ENCODE peak calls at places on chromosomes 4 and X, in six cellular contexts. M, F, J, Z, S and H are unnamed samples.

GRCh38 chr4:173121044-173121685 is 47.4 kb upstream of the GALNT7 start:
- DNase-seq in Z (peak), F (peak), S (peak), M (no peak), J (no peak), H (peak)

GRCh38 chr4:147943159-147943638 is 211.3 kb downstream of the ARHGAP10 start:
- DNase-seq in F (no peak), J (no peak), S (no peak), Z (peak), M (no peak), H (no peak)

GRCh38 chr4:88705805-88706518 is 8.3 kb upstream of the NAP1L5 start:
- DNase-seq in S (no peak), Z (no peak), J (peak), F (no peak), M (no peak), H (no peak)

GRCh38 chrX:119121341-119121740 is 6.3 kb downstream of the KIAA1210 start:
- DNase-seq in F (no peak), J (peak), M (no peak), S (no peak), Z (no peak), H (peak)

GRCh38 chr4:17166954-17167353 is 268.5 kb upstream of the LDB2 start:
- DNase-seq in F (no peak), M (no peak), S (no peak), J (no peak), Z (no peak), H (no peak)

GRCh38 chr4:1369091-1369450 is 22.1 kb downstream of the UVSSA start:
- DNase-seq in F (no peak), M (no peak), Z (no peak), S (no peak), J (no peak), H (no peak)

GRCh38 chr4:6275898-6276563 is 6.4 kb downstream of the WFS1 start:
- DNase-seq in M (no peak), Z (no peak), J (no peak), S (no peak), F (no peak), H (no peak)

GRCh38 chr4:22515888-22516541 is at the start of gene ADGRA3:
- DNase-seq in J (no peak), Z (peak), S (peak), M (no peak), F (peak), H (no peak)

GRCh38 chr4:67051000-67051789 is 494.1 kb downstream of the CENPC start:
- DNase-seq in S (no peak), J (no peak), Z (no peak), F (no peak), M (no peak), H (no peak)

GRCh38 chrX:152640039-152640818 is 2.5 kb downstream of the GABRQ start:
- DNase-seq in J (no peak), Z (no peak), S (no peak), M (no peak), F (no peak), H (no peak)

GRCh38 chrX:85851418-85851817 is 195.9 kb downstream of the CHM start:
- DNase-seq in S (peak), F (peak), J (no peak), Z (peak), M (peak), H (no peak)

GRCh38 chrX:9164086-9164485 is 130.2 kb upstream of the FAM9B start:
- DNase-seq in F (no peak), J (no peak), M (no peak), Z (no peak), S (no peak), H (no peak)

GRCh38 chrX:267771-268261 is 13.4 kb upstream of the PLCXD1 start:
- DNase-seq in F (no peak), M (no peak), Z (no peak), S (no peak), J (no peak), H (no peak)

GRCh38 chr4:70838972-70839536 is 636 bp downstream of the GRSF1 start:
- DNase-seq in M (no peak), F (peak), Z (peak), S (peak), J (no peak), H (peak)

GRCh38 chr4:152090543-152090942 is 329.7 kb upstream of the GATB start:
- DNase-seq in J (no peak), Z (no peak), F (no peak), M (no peak), S (no peak), H (no peak)

GRCh38 chr4:123832173-123833026 is 435.8 kb downstream of the SPRY1 start:
- DNase-seq in Z (no peak), F (no peak), S (no peak), M (no peak), J (peak), H (peak)

GRCh38 chrX:23952984-23953907 is 45.4 kb downstream of the CXorf58 start:
- DNase-seq in F (peak), S (peak), J (no peak), M (no peak), Z (peak), H (no peak)

GRCh38 chr4:174120446-174121142 is 162.9 kb downstream of the FBXO8 start:
- DNase-seq in S (peak), J (peak), F (peak), M (peak), Z (peak), H (peak)

GRCh38 chr4:80461412-80461811 is 125.9 kb downstream of the CFAP299 start:
- DNase-seq in J (no peak), S (no peak), Z (no peak), F (no peak), M (no peak), H (no peak)

GRCh38 chr4:74659576-74660411 is 134.5 kb downstream of the BTC start:
- DNase-seq in M (peak), Z (no peak), F (no peak), S (peak), J (peak), H (peak)

GRCh38 chr4:181301735-181302380 is 941.3 kb upstream of the TENM3 start:
- DNase-seq in F (peak), S (peak), J (no peak), M (peak), Z (peak), H (no peak)

GRCh38 chrX:72023071-72023470 is 108.6 kb downstream of the RTL5 start:
- DNase-seq in M (no peak), J (no peak), S (no peak), F (no peak), Z (no peak), H (no peak)

GRCh38 chr4:106095408-106095807 is 200.1 kb downstream of the NPNT start:
- DNase-seq in M (no peak), J (no peak), Z (no peak), F (no peak), S (no peak), H (no peak)

GRCh38 chr4:53804719-53805118 is 213.4 kb upstream of the LNX1 start:
- DNase-seq in Z (peak), S (peak), M (peak), F (peak), J (no peak), H (no peak)

GRCh38 chr4:153153339-153153851 is 50.8 kb upstream of the TRIM2 start:
- DNase-seq in J (no peak), F (peak), Z (peak), S (peak), M (no peak), H (no peak)

GRCh38 chr4:107736924-107737448 is 17.0 kb upstream of the PAPSS1 start:
- DNase-seq in Z (peak), F (peak), S (peak), J (no peak), M (peak), H (no peak)

GRCh38 chrX:151814767-151815166 is 80.2 kb downstream of the CNGA2 start:
- DNase-seq in F (no peak), Z (no peak), J (no peak), S (no peak), M (no peak), H (no peak)

GRCh38 chr4:40055379-40055872 is 1.2 kb upstream of the N4BP2 start:
- DNase-seq in J (no peak), Z (peak), F (no peak), M (no peak), S (no peak), H (no peak)

GRCh38 chrX:19272452-19272851 is 71.3 kb upstream of the PDHA1 start:
- DNase-seq in Z (no peak), S (no peak), M (no peak), J (no peak), F (no peak), H (no peak)

GRCh38 chr4:128345650-128346049 is 58.0 kb upstream of the PGRMC2 start:
- DNase-seq in S (no peak), F (no peak), Z (no peak), M (no peak), J (no peak), H (no peak)

GRCh38 chrX:155888139-155888538 is 7.0 kb downstream of the VAMP7 start:
- DNase-seq in S (peak), F (no peak), Z (no peak), M (peak), J (peak), H (peak)

GRCh38 chr4:173051697-173052096 is 116.9 kb upstream of the GALNT7 start:
- DNase-seq in F (no peak), M (no peak), S (no peak), Z (no peak), J (no peak), H (no peak)

GRCh38 chrX:96611619-96612362 is 72.9 kb upstream of the DIAPH2 start:
- DNase-seq in S (no peak), Z (no peak), F (peak), J (no peak), M (no peak), H (no peak)

DNA sequence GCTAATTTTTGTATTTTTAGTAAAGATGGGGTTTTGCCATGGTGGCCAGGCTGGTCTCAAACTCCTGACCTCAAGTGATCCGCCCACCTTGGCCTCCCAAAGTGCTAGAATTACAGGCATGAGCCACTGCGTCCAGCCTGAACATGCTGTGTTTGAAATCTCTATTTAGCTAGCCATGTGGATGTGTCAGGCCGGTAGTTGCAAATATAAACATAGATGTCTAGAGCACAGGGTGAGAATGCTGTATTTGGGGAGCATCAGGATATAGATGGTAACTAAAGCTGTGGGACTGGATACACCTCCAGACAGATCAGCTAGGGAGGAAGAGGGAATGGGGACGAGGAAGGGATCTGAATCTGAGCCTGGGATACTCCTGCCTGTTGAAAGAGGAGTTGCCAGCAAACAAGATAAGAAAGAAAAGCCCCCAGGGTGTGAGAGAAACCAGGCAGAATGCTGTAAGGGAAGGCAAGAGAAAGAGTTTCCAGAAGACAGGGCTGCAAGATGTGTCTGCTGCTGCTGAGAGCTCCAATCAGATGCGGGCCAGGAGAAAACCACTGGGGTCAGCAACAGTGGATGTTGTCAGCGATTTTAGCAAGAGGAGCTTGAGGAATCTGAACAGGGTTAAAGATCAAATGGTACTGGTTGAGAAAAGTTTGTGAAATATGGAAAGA is 177.4 kb downstream of the PALLD start:
- DNase-seq in J (no peak), F (no peak), Z (no peak), S (no peak), M (no peak), H (no peak)
- TF ChIP-seq CTCF in J (no peak), F (no peak), Z (no peak), S (no peak), M (no peak), H (no peak)

DNA sequence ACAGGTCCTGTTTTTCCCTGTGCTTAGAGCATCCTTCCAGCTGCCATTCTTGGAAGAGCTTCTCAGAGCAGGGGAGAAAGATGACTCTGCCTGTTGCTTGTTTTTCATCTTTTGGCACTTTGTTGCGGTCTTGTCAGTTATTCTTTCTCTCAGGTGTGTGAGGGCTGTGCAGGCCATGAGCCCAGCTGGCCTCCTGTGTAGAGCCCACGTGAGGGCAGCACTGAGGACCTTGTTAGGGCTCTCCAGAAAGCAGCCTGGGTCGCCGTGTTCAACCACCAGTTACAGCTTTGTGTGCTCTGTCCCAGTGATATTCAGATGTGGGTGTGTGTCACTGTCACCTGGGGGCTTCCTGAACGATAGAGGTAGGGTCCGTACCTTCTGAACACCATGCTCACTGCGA is 52.8 kb downstream of the NOP14 start:
- DNase-seq in J (no peak), Z (no peak), M (no peak), S (no peak), F (peak), H (no peak)
- TF ChIP-seq CTCF in J (peak), Z (no peak), M (no peak), S (no peak), F (peak), H (no peak)

GRCh38 chrX:134255555-134255954 is 18.6 kb downstream of the CCDC160 start:
- DNase-seq in M (no peak), S (no peak), Z (no peak), J (no peak), F (no peak), H (no peak)

GRCh38 chrX:134258202-134258601 is 21.2 kb downstream of the CCDC160 start:
- DNase-seq in F (no peak), M (no peak), S (no peak), J (no peak), Z (no peak), H (no peak)

GRCh38 chrX:134251241-134251640 is 14.3 kb downstream of the CCDC160 start:
- DNase-seq in S (no peak), M (no peak), Z (no peak), F (no peak), J (no peak), H (no peak)

GRCh38 chrX:134254511-134254910 is 17.5 kb downstream of the CCDC160 start:
- DNase-seq in M (no peak), Z (no peak), J (no peak), S (no peak), F (no peak), H (no peak)

GRCh38 chrX:134256684-134257083 is 19.7 kb downstream of the CCDC160 start:
- DNase-seq in S (no peak), M (no peak), J (no peak), F (no peak), Z (no peak), H (no peak)
- TF ChIP-seq CTCF in S (no peak), M (no peak), J (no peak), F (peak), Z (no peak), H (no peak)

GRCh38 chrX:136189222-136189621 is 41.9 kb downstream of the FHL1 start:
- DNase-seq in S (no peak), M (no peak), Z (no peak), J (no peak), F (no peak), H (no peak)
- TF ChIP-seq CTCF in S (no peak), M (no peak), Z (no peak), J (no peak), F (no peak), H (no peak)

GRCh38 chrX:131729295-131729694 is 185.4 kb downstream of the OR13H1 start:
- DNase-seq in M (no peak), J (no peak), Z (peak), F (no peak), S (no peak), H (no peak)
- TF ChIP-seq CTCF in M (no peak), J (no peak), Z (peak), F (no peak), S (no peak), H (peak)

GRCh38 chrX:10681167-10681566 is 60.8 kb upstream of the MID1 start:
- DNase-seq in M (no peak), J (no peak), S (no peak), Z (no peak), F (no peak), H (no peak)

GRCh38 chrX:10679387-10679786 is 59.0 kb upstream of the MID1 start:
- DNase-seq in S (no peak), Z (no peak), F (no peak), J (no peak), M (no peak), H (no peak)

GRCh38 chrX:10676239-10676971 is 56.0 kb upstream of the MID1 start:
- DNase-seq in Z (no peak), J (no peak), S (no peak), M (no peak), F (peak), H (no peak)

DNA sequence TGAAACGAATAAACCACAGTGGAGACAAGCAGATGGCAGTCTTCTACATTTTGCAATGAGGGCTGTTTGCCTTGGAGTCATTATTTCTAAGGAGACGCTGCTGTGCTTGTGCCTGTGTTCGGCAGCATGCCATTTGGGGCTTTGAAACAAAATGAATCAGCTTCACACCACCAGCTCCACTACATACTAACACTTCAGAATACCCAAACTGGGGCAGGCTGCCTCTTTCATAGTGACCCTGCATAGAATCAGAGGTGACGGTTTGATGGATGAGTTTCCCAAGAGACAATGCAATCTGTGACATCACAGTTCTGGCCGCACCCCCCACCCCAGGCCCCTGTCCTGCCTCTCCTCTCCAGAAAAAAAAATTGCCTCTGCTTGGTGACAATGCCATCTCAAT is 57.1 kb upstream of the MID1 start:
- DNase-seq in S (no peak), J (no peak), F (no peak), M (no peak), Z (no peak), H (no peak)
- TF ChIP-seq CTCF in S (no peak), J (no peak), F (no peak), M (no peak), Z (no peak), H (no peak)

GRCh38 chr4:189090174-189090814 is 850.4 kb upstream of the FRG1 start:
- DNase-seq in J (no peak), S (peak), F (peak), M (peak), Z (no peak), H (no peak)
- TF ChIP-seq CTCF in J (peak), S (no peak), F (peak), M (peak), Z (no peak), H (peak)

DNA sequence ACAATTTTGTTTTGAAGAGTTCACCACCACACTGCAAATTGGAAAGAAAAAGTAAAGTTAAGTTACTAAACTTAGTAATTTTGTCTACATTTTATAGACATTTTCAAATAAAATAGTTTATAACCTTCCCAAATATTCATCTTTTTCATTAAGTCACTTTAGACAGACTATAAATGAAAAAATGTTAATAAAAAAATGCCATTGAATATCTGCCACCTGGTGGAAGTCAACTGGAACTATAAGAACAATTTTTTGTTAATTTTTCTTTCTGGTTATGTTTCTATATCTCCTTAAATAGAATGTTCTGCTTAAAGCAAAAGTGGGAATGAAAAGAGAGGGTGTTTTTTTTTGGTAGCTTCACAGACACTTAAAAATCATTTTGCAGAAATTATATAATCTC is 534.4 kb upstream of the PCDH10 start:
- DNase-seq in S (no peak), J (no peak), M (no peak), F (no peak), Z (no peak), H (no peak)
- TF ChIP-seq CTCF in S (no peak), J (peak), M (peak), F (peak), Z (no peak), H (peak)

GRCh38 chr4:47704693-47705325 is 133.1 kb downstream of the CORIN start:
- DNase-seq in J (no peak), S (peak), Z (peak), M (no peak), F (peak), H (no peak)
- TF ChIP-seq CTCF in J (peak), S (no peak), Z (peak), M (peak), F (peak), H (peak)

GRCh38 chrX:142249721-142250120 is 44.6 kb upstream of the MAGEC2 start:
- DNase-seq in J (no peak), M (no peak), Z (no peak), F (no peak), S (no peak), H (no peak)
- TF ChIP-seq CTCF in J (no peak), M (no peak), Z (no peak), F (no peak), S (no peak), H (no peak)